ENCODE peak calls at places on chromosome 21, in nine cellular contexts. H, I, R, F, M, D, V, O and N are unnamed samples.
A peak's percentile ranks its signal among the peaks of the same experiment; 100 is the strongest.

GRCh38 chr21:33670076-33670475 is 27.8 kb downstream of the ITSN1 start:
- DNase-seq in H (no peak), I (no peak), R (no peak), F (no peak), M (no peak), D (no peak), V (no peak), O (no peak), N (no peak)

GRCh38 chr21:35469446-35469845 is 420.3 kb upstream of the RUNX1 start:
- DNase-seq in H (no peak), I (no peak), R (no peak), F (no peak), M (no peak), D (no peak), V (no peak), O (no peak), N (no peak)

GRCh38 chr21:36709868-36710728 is 11.2 kb downstream of the SIM2 start:
- DNase-seq in H (no peak), I (no peak), R (no peak), F (peak; percentile 64), M (no peak), D (no peak), V (no peak), O (no peak), N (no peak)

GRCh38 chr21:26515257-26515656 is 57.8 kb downstream of the CYYR1 start:
- DNase-seq in H (no peak), I (no peak), R (no peak), F (no peak), M (no peak), D (no peak), V (no peak), O (no peak), N (no peak)

GRCh38 chr21:43712268-43712942 is 6.5 kb upstream of the PDXK start:
- DNase-seq in H (peak; percentile 71), I (no peak), R (no peak), F (peak; percentile 32), M (no peak), D (peak; percentile 58), V (no peak), O (no peak), N (no peak)

GRCh38 chr21:29298348-29299045 is at the start of gene BACH1:
- DNase-seq in H (peak; percentile 93), I (peak; percentile 88), R (peak; percentile 84), F (peak; percentile 91), M (peak; percentile 97), D (peak; percentile 89), V (peak; percentile 87), O (peak; percentile 88), N (peak; percentile 85)

GRCh38 chr21:29656504-29657227 is 283.1 kb downstream of the GRIK1 start:
- DNase-seq in H (no peak), I (no peak), R (no peak), F (no peak), M (no peak), D (peak; percentile 90), V (no peak), O (no peak), N (no peak)

GRCh38 chr21:46418265-46418946 is 40.3 kb upstream of the DIP2A start:
- DNase-seq in H (no peak), I (no peak), R (no peak), F (no peak), M (no peak), D (no peak), V (no peak), O (no peak), N (no peak)

GRCh38 chr21:44589094-44589493 is 3.2 kb downstream of the KRTAP10-6 start:
- DNase-seq in H (no peak), I (no peak), R (no peak), F (no peak), M (no peak), D (no peak), V (no peak), O (no peak), N (no peak)

GRCh38 chr21:14554948-14555347 is 8.8 kb upstream of the SAMSN1 start:
- DNase-seq in H (no peak), I (no peak), R (no peak), F (no peak), M (no peak), D (peak; percentile 64), V (no peak), O (no peak), N (no peak)

GRCh38 chr21:45318146-45318555 is 30.5 kb upstream of the POFUT2 start:
- DNase-seq in H (no peak), I (no peak), R (no peak), F (no peak), M (no peak), D (no peak), V (peak; percentile 11), O (no peak), N (no peak)

GRCh38 chr21:37593740-37594471 is 227.3 kb downstream of the DYRK1A start:
- DNase-seq in H (no peak), I (no peak), R (no peak), F (peak; percentile 45), M (no peak), D (no peak), V (no peak), O (no peak), N (no peak)

GRCh38 chr21:46222436-46223116 is 6.0 kb downstream of the LSS start:
- DNase-seq in H (no peak), I (no peak), R (no peak), F (no peak), M (no peak), D (no peak), V (no peak), O (no peak), N (no peak)

GRCh38 chr21:35179990-35180557 is 131.0 kb upstream of the RUNX1 start:
- DNase-seq in H (no peak), I (no peak), R (no peak), F (no peak), M (no peak), D (peak; percentile 81), V (no peak), O (peak; percentile 35), N (no peak)

GRCh38 chr21:37276377-37276776 is 9.2 kb upstream of the VPS26C start:
- DNase-seq in H (no peak), I (no peak), R (no peak), F (no peak), M (no peak), D (no peak), V (no peak), O (no peak), N (no peak)

GRCh38 chr21:38293113-38293512 is 36.3 kb downstream of the KCNJ15 start:
- DNase-seq in H (no peak), I (no peak), R (no peak), F (no peak), M (no peak), D (no peak), V (no peak), O (no peak), N (no peak)

GRCh38 chr21:45080232-45080631 is 5.9 kb downstream of the ADARB1 start:
- DNase-seq in H (no peak), I (no peak), R (no peak), F (no peak), M (no peak), D (no peak), V (no peak), O (no peak), N (no peak)